ENCODE peak calls at places on chromosomes 11 and 22, in seven cellular contexts. One of them, this sample, is unnamed.

GRCh38 chr11:77047007-77047927 is 13.1 kb downstream of the B3GNT6 start:
- DNase-seq in heart right ventricle: peak
- DNase-seq in CD8-positive, alpha-beta memory T cell: peak
- DNase-seq in Peyer's patch: peak
- DNase-seq in MCF 10A: peak
- DNase-seq in NCI-H2029: peak
- DNase-seq in activated CD4-positive, CD25-positive, alpha-beta regulatory T cell treated with anti-CD3 and anti-CD28 coated beads, Interleukin-2, amount 50 U/mL, for 72 hours: peak
- DNase-seq in this sample: peak

GRCh38 chr22:22035771-22036314 is 53.3 kb upstream of the TOP3B start:
- DNase-seq in Peyer's patch: no peak
- DNase-seq in heart right ventricle: no peak
- DNase-seq in activated CD4-positive, CD25-positive, alpha-beta regulatory T cell treated with anti-CD3 and anti-CD28 coated beads, Interleukin-2, amount 50 U/mL, for 72 hours: no peak
- DNase-seq in CD8-positive, alpha-beta memory T cell: no peak
- DNase-seq in MCF 10A: no peak
- DNase-seq in NCI-H2029: no peak
- DNase-seq in this sample: no peak

GRCh38 chr11:121757480-121758125 is 304.8 kb upstream of the SORL1-AS1 start:
- DNase-seq in Peyer's patch: no peak
- DNase-seq in MCF 10A: no peak
- DNase-seq in activated CD4-positive, CD25-positive, alpha-beta regulatory T cell treated with anti-CD3 and anti-CD28 coated beads, Interleukin-2, amount 50 U/mL, for 72 hours: no peak
- DNase-seq in NCI-H2029: no peak
- DNase-seq in CD8-positive, alpha-beta memory T cell: no peak
- DNase-seq in heart right ventricle: no peak
- DNase-seq in this sample: no peak

GRCh38 chr22:26215766-26216165 is 46.5 kb downstream of the SEZ6L start:
- DNase-seq in Peyer's patch: no peak
- DNase-seq in CD8-positive, alpha-beta memory T cell: no peak
- DNase-seq in MCF 10A: no peak
- DNase-seq in NCI-H2029: no peak
- DNase-seq in activated CD4-positive, CD25-positive, alpha-beta regulatory T cell treated with anti-CD3 and anti-CD28 coated beads, Interleukin-2, amount 50 U/mL, for 72 hours: no peak
- DNase-seq in heart right ventricle: no peak
- DNase-seq in this sample: no peak

GRCh38 chr11:1195690-1196515 is 27.0 kb upstream of the MUC5B start:
- DNase-seq in CD8-positive, alpha-beta memory T cell: peak
- DNase-seq in activated CD4-positive, CD25-positive, alpha-beta regulatory T cell treated with anti-CD3 and anti-CD28 coated beads, Interleukin-2, amount 50 U/mL, for 72 hours: peak
- DNase-seq in MCF 10A: no peak
- DNase-seq in NCI-H2029: no peak
- DNase-seq in Peyer's patch: peak
- DNase-seq in heart right ventricle: peak
- DNase-seq in this sample: no peak

GRCh38 chr11:61125310-61125684 is 23.0 kb downstream of the CD5 start:
- DNase-seq in NCI-H2029: no peak
- DNase-seq in MCF 10A: no peak
- DNase-seq in CD8-positive, alpha-beta memory T cell: no peak
- DNase-seq in Peyer's patch: no peak
- DNase-seq in activated CD4-positive, CD25-positive, alpha-beta regulatory T cell treated with anti-CD3 and anti-CD28 coated beads, Interleukin-2, amount 50 U/mL, for 72 hours: no peak
- DNase-seq in heart right ventricle: no peak
- DNase-seq in this sample: no peak

GRCh38 chr11:113675003-113675471 is 31.1 kb downstream of the TMPRSS5 start:
- DNase-seq in activated CD4-positive, CD25-positive, alpha-beta regulatory T cell treated with anti-CD3 and anti-CD28 coated beads, Interleukin-2, amount 50 U/mL, for 72 hours: no peak
- DNase-seq in MCF 10A: peak
- DNase-seq in heart right ventricle: no peak
- DNase-seq in CD8-positive, alpha-beta memory T cell: no peak
- DNase-seq in NCI-H2029: no peak
- DNase-seq in Peyer's patch: no peak
- DNase-seq in this sample: peak

GRCh38 chr11:20367313-20367948 is 3.9 kb downstream of the HTATIP2 start:
- DNase-seq in CD8-positive, alpha-beta memory T cell: peak
- DNase-seq in MCF 10A: peak
- DNase-seq in Peyer's patch: no peak
- DNase-seq in activated CD4-positive, CD25-positive, alpha-beta regulatory T cell treated with anti-CD3 and anti-CD28 coated beads, Interleukin-2, amount 50 U/mL, for 72 hours: peak
- DNase-seq in NCI-H2029: no peak
- DNase-seq in heart right ventricle: no peak
- DNase-seq in this sample: peak

GRCh38 chr11:118883368-118884071 is at the start of gene CXCR5:
- DNase-seq in activated CD4-positive, CD25-positive, alpha-beta regulatory T cell treated with anti-CD3 and anti-CD28 coated beads, Interleukin-2, amount 50 U/mL, for 72 hours: peak
- DNase-seq in CD8-positive, alpha-beta memory T cell: peak
- DNase-seq in Peyer's patch: no peak
- DNase-seq in NCI-H2029: no peak
- DNase-seq in MCF 10A: no peak
- DNase-seq in heart right ventricle: no peak
- DNase-seq in this sample: no peak

GRCh38 chr22:37254206-37254866 is 10.3 kb upstream of the RAC2 start:
- DNase-seq in CD8-positive, alpha-beta memory T cell: no peak
- DNase-seq in activated CD4-positive, CD25-positive, alpha-beta regulatory T cell treated with anti-CD3 and anti-CD28 coated beads, Interleukin-2, amount 50 U/mL, for 72 hours: no peak
- DNase-seq in MCF 10A: peak
- DNase-seq in NCI-H2029: no peak
- DNase-seq in Peyer's patch: peak
- DNase-seq in heart right ventricle: no peak
- DNase-seq in this sample: no peak

GRCh38 chr22:33957086-33957485 is 36.8 kb upstream of the LARGE1 start:
- DNase-seq in Peyer's patch: no peak
- DNase-seq in MCF 10A: no peak
- DNase-seq in heart right ventricle: no peak
- DNase-seq in CD8-positive, alpha-beta memory T cell: no peak
- DNase-seq in NCI-H2029: no peak
- DNase-seq in activated CD4-positive, CD25-positive, alpha-beta regulatory T cell treated with anti-CD3 and anti-CD28 coated beads, Interleukin-2, amount 50 U/mL, for 72 hours: no peak
- DNase-seq in this sample: no peak

GRCh38 chr11:93001812-93002211 is 32.4 kb downstream of the MTNR1B start:
- DNase-seq in MCF 10A: no peak
- DNase-seq in CD8-positive, alpha-beta memory T cell: no peak
- DNase-seq in heart right ventricle: no peak
- DNase-seq in Peyer's patch: no peak
- DNase-seq in activated CD4-positive, CD25-positive, alpha-beta regulatory T cell treated with anti-CD3 and anti-CD28 coated beads, Interleukin-2, amount 50 U/mL, for 72 hours: no peak
- DNase-seq in NCI-H2029: no peak
- DNase-seq in this sample: no peak

GRCh38 chr11:10898003-10898762 is 40.3 kb upstream of the ZBED5 start:
- DNase-seq in activated CD4-positive, CD25-positive, alpha-beta regulatory T cell treated with anti-CD3 and anti-CD28 coated beads, Interleukin-2, amount 50 U/mL, for 72 hours: no peak
- DNase-seq in heart right ventricle: no peak
- DNase-seq in CD8-positive, alpha-beta memory T cell: no peak
- DNase-seq in Peyer's patch: no peak
- DNase-seq in NCI-H2029: no peak
- DNase-seq in MCF 10A: no peak
- DNase-seq in this sample: no peak

GRCh38 chr11:35012467-35013191 is 96.2 kb downstream of the PDHX start:
- DNase-seq in NCI-H2029: no peak
- DNase-seq in activated CD4-positive, CD25-positive, alpha-beta regulatory T cell treated with anti-CD3 and anti-CD28 coated beads, Interleukin-2, amount 50 U/mL, for 72 hours: no peak
- DNase-seq in MCF 10A: no peak
- DNase-seq in Peyer's patch: no peak
- DNase-seq in CD8-positive, alpha-beta memory T cell: peak
- DNase-seq in heart right ventricle: no peak
- DNase-seq in this sample: no peak

GRCh38 chr11:67379061-67380058 is 6.0 kb upstream of the CLCF1 start:
- DNase-seq in NCI-H2029: no peak
- DNase-seq in Peyer's patch: no peak
- DNase-seq in MCF 10A: peak
- DNase-seq in heart right ventricle: no peak
- DNase-seq in activated CD4-positive, CD25-positive, alpha-beta regulatory T cell treated with anti-CD3 and anti-CD28 coated beads, Interleukin-2, amount 50 U/mL, for 72 hours: no peak
- DNase-seq in CD8-positive, alpha-beta memory T cell: no peak
- DNase-seq in this sample: no peak

GRCh38 chr11:66936326-66936725 is 21.9 kb downstream of the PC start:
- DNase-seq in NCI-H2029: no peak
- DNase-seq in activated CD4-positive, CD25-positive, alpha-beta regulatory T cell treated with anti-CD3 and anti-CD28 coated beads, Interleukin-2, amount 50 U/mL, for 72 hours: no peak
- DNase-seq in Peyer's patch: no peak
- DNase-seq in CD8-positive, alpha-beta memory T cell: no peak
- DNase-seq in MCF 10A: peak
- DNase-seq in heart right ventricle: no peak
- DNase-seq in this sample: no peak

GRCh38 chr22:30422481-30423295 is 2.9 kb upstream of the MTFP1 start:
- DNase-seq in CD8-positive, alpha-beta memory T cell: no peak
- DNase-seq in NCI-H2029: no peak
- DNase-seq in MCF 10A: peak
- DNase-seq in heart right ventricle: peak
- DNase-seq in Peyer's patch: peak
- DNase-seq in activated CD4-positive, CD25-positive, alpha-beta regulatory T cell treated with anti-CD3 and anti-CD28 coated beads, Interleukin-2, amount 50 U/mL, for 72 hours: peak
- DNase-seq in this sample: peak

GRCh38 chr22:37906364-37907008 is 389 bp downstream of the MICALL1 start:
- DNase-seq in Peyer's patch: peak
- DNase-seq in MCF 10A: no peak
- DNase-seq in activated CD4-positive, CD25-positive, alpha-beta regulatory T cell treated with anti-CD3 and anti-CD28 coated beads, Interleukin-2, amount 50 U/mL, for 72 hours: peak
- DNase-seq in NCI-H2029: no peak
- DNase-seq in CD8-positive, alpha-beta memory T cell: peak
- DNase-seq in heart right ventricle: peak
- DNase-seq in this sample: no peak

GRCh38 chr22:23220485-23221350 is 40.4 kb downstream of the BCR start:
- DNase-seq in CD8-positive, alpha-beta memory T cell: no peak
- DNase-seq in NCI-H2029: no peak
- DNase-seq in MCF 10A: peak
- DNase-seq in heart right ventricle: no peak
- DNase-seq in Peyer's patch: peak
- DNase-seq in activated CD4-positive, CD25-positive, alpha-beta regulatory T cell treated with anti-CD3 and anti-CD28 coated beads, Interleukin-2, amount 50 U/mL, for 72 hours: no peak
- DNase-seq in this sample: no peak

GRCh38 chr11:115287266-115287665 is 216.9 kb downstream of the CADM1 start:
- DNase-seq in activated CD4-positive, CD25-positive, alpha-beta regulatory T cell treated with anti-CD3 and anti-CD28 coated beads, Interleukin-2, amount 50 U/mL, for 72 hours: no peak
- DNase-seq in NCI-H2029: peak
- DNase-seq in MCF 10A: no peak
- DNase-seq in heart right ventricle: no peak
- DNase-seq in CD8-positive, alpha-beta memory T cell: no peak
- DNase-seq in Peyer's patch: no peak
- DNase-seq in this sample: no peak

GRCh38 chr11:104946907-104947306 is 21.5 kb downstream of the CASP4 start:
- DNase-seq in NCI-H2029: peak
- DNase-seq in activated CD4-positive, CD25-positive, alpha-beta regulatory T cell treated with anti-CD3 and anti-CD28 coated beads, Interleukin-2, amount 50 U/mL, for 72 hours: no peak
- DNase-seq in MCF 10A: peak
- DNase-seq in heart right ventricle: peak
- DNase-seq in Peyer's patch: no peak
- DNase-seq in CD8-positive, alpha-beta memory T cell: peak
- DNase-seq in this sample: no peak

GRCh38 chr11:11344045-11344444 is 9.0 kb downstream of the CSNK2A3 start:
- DNase-seq in NCI-H2029: no peak
- DNase-seq in Peyer's patch: no peak
- DNase-seq in heart right ventricle: no peak
- DNase-seq in activated CD4-positive, CD25-positive, alpha-beta regulatory T cell treated with anti-CD3 and anti-CD28 coated beads, Interleukin-2, amount 50 U/mL, for 72 hours: no peak
- DNase-seq in MCF 10A: no peak
- DNase-seq in CD8-positive, alpha-beta memory T cell: no peak
- DNase-seq in this sample: no peak

GRCh38 chr11:61611309-61611708 is 30.4 kb upstream of the SYT7 start:
- DNase-seq in NCI-H2029: no peak
- DNase-seq in activated CD4-positive, CD25-positive, alpha-beta regulatory T cell treated with anti-CD3 and anti-CD28 coated beads, Interleukin-2, amount 50 U/mL, for 72 hours: no peak
- DNase-seq in Peyer's patch: no peak
- DNase-seq in CD8-positive, alpha-beta memory T cell: no peak
- DNase-seq in MCF 10A: no peak
- DNase-seq in heart right ventricle: no peak
- DNase-seq in this sample: no peak

GRCh38 chr11:78535027-78535426 is 39.6 kb downstream of the NARS2 start:
- DNase-seq in heart right ventricle: no peak
- DNase-seq in CD8-positive, alpha-beta memory T cell: no peak
- DNase-seq in activated CD4-positive, CD25-positive, alpha-beta regulatory T cell treated with anti-CD3 and anti-CD28 coated beads, Interleukin-2, amount 50 U/mL, for 72 hours: no peak
- DNase-seq in Peyer's patch: no peak
- DNase-seq in NCI-H2029: no peak
- DNase-seq in MCF 10A: no peak
- DNase-seq in this sample: no peak

GRCh38 chr11:16925495-16926065 is 88.6 kb downstream of the PLEKHA7 start:
- DNase-seq in heart right ventricle: peak
- DNase-seq in MCF 10A: peak
- DNase-seq in activated CD4-positive, CD25-positive, alpha-beta regulatory T cell treated with anti-CD3 and anti-CD28 coated beads, Interleukin-2, amount 50 U/mL, for 72 hours: peak
- DNase-seq in CD8-positive, alpha-beta memory T cell: no peak
- DNase-seq in Peyer's patch: peak
- DNase-seq in NCI-H2029: peak
- DNase-seq in this sample: no peak

GRCh38 chr11:208177-208916 is 839 bp downstream of the RIC8A start:
- DNase-seq in Peyer's patch: peak
- DNase-seq in heart right ventricle: peak
- DNase-seq in CD8-positive, alpha-beta memory T cell: peak
- DNase-seq in NCI-H2029: peak
- DNase-seq in MCF 10A: peak
- DNase-seq in activated CD4-positive, CD25-positive, alpha-beta regulatory T cell treated with anti-CD3 and anti-CD28 coated beads, Interleukin-2, amount 50 U/mL, for 72 hours: peak
- DNase-seq in this sample: no peak

GRCh38 chr11:111448420-111448819 is 63.8 kb downstream of the BTG4 start:
- DNase-seq in Peyer's patch: no peak
- DNase-seq in NCI-H2029: no peak
- DNase-seq in MCF 10A: no peak
- DNase-seq in activated CD4-positive, CD25-positive, alpha-beta regulatory T cell treated with anti-CD3 and anti-CD28 coated beads, Interleukin-2, amount 50 U/mL, for 72 hours: no peak
- DNase-seq in CD8-positive, alpha-beta memory T cell: no peak
- DNase-seq in heart right ventricle: no peak
- DNase-seq in this sample: no peak

GRCh38 chr11:59173964-59174663 is 2.2 kb downstream of the DTX4 start:
- DNase-seq in CD8-positive, alpha-beta memory T cell: no peak
- DNase-seq in activated CD4-positive, CD25-positive, alpha-beta regulatory T cell treated with anti-CD3 and anti-CD28 coated beads, Interleukin-2, amount 50 U/mL, for 72 hours: no peak
- DNase-seq in NCI-H2029: no peak
- DNase-seq in Peyer's patch: peak
- DNase-seq in heart right ventricle: no peak
- DNase-seq in MCF 10A: peak
- DNase-seq in this sample: no peak

GRCh38 chr11:77374108-77374507 is 72.6 kb upstream of the GDPD4 start:
- DNase-seq in Peyer's patch: no peak
- DNase-seq in CD8-positive, alpha-beta memory T cell: no peak
- DNase-seq in heart right ventricle: no peak
- DNase-seq in activated CD4-positive, CD25-positive, alpha-beta regulatory T cell treated with anti-CD3 and anti-CD28 coated beads, Interleukin-2, amount 50 U/mL, for 72 hours: no peak
- DNase-seq in NCI-H2029: no peak
- DNase-seq in MCF 10A: no peak
- DNase-seq in this sample: no peak

GRCh38 chr11:28619870-28620540 is 511.8 kb downstream of the METTL15 start:
- DNase-seq in MCF 10A: peak
- DNase-seq in CD8-positive, alpha-beta memory T cell: no peak
- DNase-seq in heart right ventricle: no peak
- DNase-seq in Peyer's patch: no peak
- DNase-seq in NCI-H2029: no peak
- DNase-seq in activated CD4-positive, CD25-positive, alpha-beta regulatory T cell treated with anti-CD3 and anti-CD28 coated beads, Interleukin-2, amount 50 U/mL, for 72 hours: no peak
- DNase-seq in this sample: no peak

This sample was measured in smooth muscle cell of the brain vasculature.